ENCODE peak calls at places on chromosome 5, in four cellular contexts. One of them, this sample, is unnamed. For H3K4me1, the result is how much of the 10 kb centered on the place peaks cover.

GRCh38 chr5:134568761-134569725 is 43.6 kb downstream of the JADE2 start:
- DNase-seq in CD8-positive, alpha-beta T cell: no peak
- DNase-seq in ascending aorta: peak
- DNase-seq in A549: peak
- DNase-seq in this sample: peak

GRCh38 chr5:34620185-34620584 is 35.9 kb upstream of the RAI14 start:
- DNase-seq in CD8-positive, alpha-beta T cell: no peak
- DNase-seq in ascending aorta: no peak
- DNase-seq in A549: no peak
- DNase-seq in this sample: no peak

GRCh38 chr5:5384634-5385033 is 37.8 kb upstream of the ICE1 start:
- DNase-seq in CD8-positive, alpha-beta T cell: no peak
- DNase-seq in ascending aorta: no peak
- DNase-seq in A549: no peak
- DNase-seq in this sample: no peak

GRCh38 chr5:82405166-82405565 is 127.0 kb upstream of the RPS23 start:
- DNase-seq in CD8-positive, alpha-beta T cell: no peak
- DNase-seq in ascending aorta: no peak
- DNase-seq in A549: no peak
- DNase-seq in this sample: no peak

GRCh38 chr5:61563401-61563800 is 231.3 kb downstream of the ZSWIM6 start:
- DNase-seq in CD8-positive, alpha-beta T cell: no peak
- DNase-seq in ascending aorta: no peak
- DNase-seq in A549: peak
- DNase-seq in this sample: no peak

GRCh38 chr5:169218862-169219261 is 82.1 kb downstream of the SLIT3 start:
- DNase-seq in CD8-positive, alpha-beta T cell: no peak
- DNase-seq in ascending aorta: no peak
- DNase-seq in A549: peak
- DNase-seq in this sample: no peak

GRCh38 chr5:23433534-23434306 is 73.7 kb upstream of the PRDM9 start:
- DNase-seq in CD8-positive, alpha-beta T cell: no peak
- DNase-seq in ascending aorta: no peak
- DNase-seq in A549: no peak
- DNase-seq in this sample: no peak

GRCh38 chr5:57450991-57451876 is 31.4 kb downstream of the ACTBL2 start:
- DNase-seq in CD8-positive, alpha-beta T cell: no peak
- DNase-seq in ascending aorta: no peak
- DNase-seq in A549: no peak
- DNase-seq in this sample: no peak

GRCh38 chr5:55223219-55223987 is 3.7 kb downstream of the MCIDAS start:
- DNase-seq in CD8-positive, alpha-beta T cell: no peak
- DNase-seq in ascending aorta: no peak
- DNase-seq in A549: no peak
- DNase-seq in this sample: no peak

GRCh38 chr5:123266365-123266764 is 156.8 kb downstream of the CEP120 start:
- DNase-seq in CD8-positive, alpha-beta T cell: no peak
- DNase-seq in ascending aorta: no peak
- DNase-seq in A549: no peak
- DNase-seq in this sample: no peak

GRCh38 chr5:1899201-1899600 is 16.5 kb upstream of the IRX4 start:
- DNase-seq in CD8-positive, alpha-beta T cell: no peak
- DNase-seq in ascending aorta: no peak
- DNase-seq in A549: no peak
- DNase-seq in this sample: no peak

GRCh38 chr5:101904736-101905135 is 391.3 kb downstream of the SLCO4C1 start:
- DNase-seq in CD8-positive, alpha-beta T cell: no peak
- DNase-seq in ascending aorta: no peak
- DNase-seq in A549: no peak
- DNase-seq in this sample: no peak

GRCh38 chr5:34847056-34847455 is 8.1 kb downstream of the TTC23L start:
- DNase-seq in CD8-positive, alpha-beta T cell: no peak
- DNase-seq in ascending aorta: no peak
- DNase-seq in A549: no peak
- DNase-seq in this sample: no peak

GRCh38 chr5:100560860-100561259 is 25.7 kb downstream of the FAM174A start:
- DNase-seq in CD8-positive, alpha-beta T cell: no peak
- DNase-seq in ascending aorta: no peak
- DNase-seq in A549: no peak
- DNase-seq in this sample: no peak

GRCh38 chr5:162529886-162530285 is 462.3 kb downstream of the GABRG2 start:
- DNase-seq in CD8-positive, alpha-beta T cell: no peak
- DNase-seq in ascending aorta: no peak
- DNase-seq in A549: no peak
- DNase-seq in this sample: no peak

GRCh38 chr5:62722360-62722759 is 143.7 kb downstream of the LRRC70 start:
- DNase-seq in CD8-positive, alpha-beta T cell: no peak
- DNase-seq in ascending aorta: no peak
- DNase-seq in A549: peak
- DNase-seq in this sample: no peak

GRCh38 chr5:104297076-104297475 is 734.5 kb upstream of the NUDT12 start:
- DNase-seq in CD8-positive, alpha-beta T cell: no peak
- DNase-seq in ascending aorta: no peak
- DNase-seq in A549: no peak
- DNase-seq in this sample: no peak

GRCh38 chr5:56506586-56506985 is 273.5 kb upstream of the ANKRD55 start:
- DNase-seq in CD8-positive, alpha-beta T cell: no peak
- DNase-seq in ascending aorta: no peak
- DNase-seq in A549: peak
- DNase-seq in this sample: no peak

GRCh38 chr5:137575847-137576246 is 76.7 kb upstream of the SPOCK1 start:
- DNase-seq in CD8-positive, alpha-beta T cell: no peak
- DNase-seq in ascending aorta: no peak
- DNase-seq in A549: no peak
- DNase-seq in this sample: no peak

GRCh38 chr5:145947581-145947980 is 11.2 kb downstream of the SH3RF2 start:
- DNase-seq in CD8-positive, alpha-beta T cell: no peak
- DNase-seq in ascending aorta: no peak
- DNase-seq in A549: no peak
- DNase-seq in this sample: no peak

GRCh38 chr5:72402959-72403628 is 82.9 kb downstream of the PTCD2 start:
- DNase-seq in CD8-positive, alpha-beta T cell: no peak
- DNase-seq in ascending aorta: peak
- DNase-seq in A549: peak
- DNase-seq in this sample: no peak

GRCh38 chr5:16465544-16466432 is at the start of gene ZNF622:
- DNase-seq in CD8-positive, alpha-beta T cell: peak
- DNase-seq in ascending aorta: peak
- DNase-seq in A549: peak
- DNase-seq in this sample: peak
- H3K4me1 ChIP-seq in CD8-positive, alpha-beta T cell: half or more
- H3K4me1 ChIP-seq in ascending aorta: under half
- H3K4me1 ChIP-seq in A549: under half
- H3K4me1 ChIP-seq in this sample: under half

GRCh38 chr5:179285236-179285635 is 60.0 kb downstream of the ADAMTS2 start:
- DNase-seq in CD8-positive, alpha-beta T cell: no peak
- DNase-seq in ascending aorta: no peak
- DNase-seq in A549: no peak
- DNase-seq in this sample: no peak

GRCh38 chr5:179288101-179288808 is 57.0 kb downstream of the ADAMTS2 start:
- DNase-seq in CD8-positive, alpha-beta T cell: no peak
- DNase-seq in ascending aorta: no peak
- DNase-seq in A549: no peak
- DNase-seq in this sample: no peak

GRCh38 chr5:179287631-179288030 is 57.6 kb downstream of the ADAMTS2 start:
- DNase-seq in CD8-positive, alpha-beta T cell: no peak
- DNase-seq in ascending aorta: no peak
- DNase-seq in A549: no peak
- DNase-seq in this sample: no peak

GRCh38 chr5:179288809-179289185 is 56.5 kb downstream of the ADAMTS2 start:
- DNase-seq in CD8-positive, alpha-beta T cell: no peak
- DNase-seq in ascending aorta: no peak
- DNase-seq in A549: no peak
- DNase-seq in this sample: no peak

DNA sequence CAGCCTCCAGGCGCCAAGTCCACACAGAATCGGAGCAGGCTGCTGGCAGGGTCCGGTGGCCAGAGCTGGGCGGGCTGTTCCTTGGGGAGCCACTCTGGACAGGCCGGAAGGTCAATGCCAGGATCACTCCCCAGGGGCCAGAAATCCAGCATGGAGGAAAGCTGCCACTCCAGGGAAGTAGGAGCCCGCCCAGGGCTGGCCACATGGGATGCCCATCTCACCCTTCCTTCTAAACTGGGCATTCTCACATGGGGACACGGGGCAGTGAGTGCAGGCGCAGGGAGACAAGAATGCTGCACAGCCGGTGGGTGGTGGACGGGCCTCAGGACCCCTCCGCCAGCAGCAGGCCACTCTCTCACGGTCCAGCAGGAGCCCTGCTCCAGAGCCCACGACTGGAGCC is 58.2 kb downstream of the ADAMTS2 start:
- DNase-seq in CD8-positive, alpha-beta T cell: no peak
- DNase-seq in ascending aorta: no peak
- DNase-seq in A549: no peak
- DNase-seq in this sample: no peak
- H3K4me1 ChIP-seq in CD8-positive, alpha-beta T cell: under half
- H3K4me1 ChIP-seq in ascending aorta: under half
- H3K4me1 ChIP-seq in A549: under half
- H3K4me1 ChIP-seq in this sample: under half

GRCh38 chr5:39172593-39172992 is 46.8 kb downstream of the FYB1 start:
- DNase-seq in CD8-positive, alpha-beta T cell: no peak
- DNase-seq in ascending aorta: no peak
- DNase-seq in A549: no peak
- DNase-seq in this sample: no peak
- H3K4me1 ChIP-seq in CD8-positive, alpha-beta T cell: half or more
- H3K4me1 ChIP-seq in ascending aorta: under half
- H3K4me1 ChIP-seq in A549: under half
- H3K4me1 ChIP-seq in this sample: under half

GRCh38 chr5:14181299-14181968 is 38.3 kb downstream of the TRIO start:
- DNase-seq in CD8-positive, alpha-beta T cell: no peak
- DNase-seq in ascending aorta: no peak
- DNase-seq in A549: no peak
- DNase-seq in this sample: no peak
- H3K4me1 ChIP-seq in CD8-positive, alpha-beta T cell: under half
- H3K4me1 ChIP-seq in ascending aorta: half or more
- H3K4me1 ChIP-seq in A549: half or more
- H3K4me1 ChIP-seq in this sample: half or more

DNA sequence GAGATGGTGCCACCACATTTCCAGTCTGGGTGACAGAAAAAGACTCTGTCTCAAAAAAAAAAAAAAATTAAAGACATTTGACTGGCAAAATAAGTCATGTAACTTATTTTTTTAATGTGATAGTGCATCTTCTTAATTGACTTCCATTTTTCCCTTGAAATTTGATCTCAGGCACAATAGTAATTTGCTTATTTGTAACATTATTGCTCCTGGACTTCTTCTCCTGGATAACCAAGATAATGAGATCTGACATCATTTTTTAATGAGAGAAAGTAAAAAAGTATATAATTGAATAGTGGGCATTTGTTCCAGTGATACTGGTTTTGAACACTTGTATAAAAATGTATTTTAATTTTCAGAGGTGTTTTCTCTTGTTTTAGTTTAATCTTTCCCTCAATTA is 3.5 kb downstream of the ARHGEF28 start:
- DNase-seq in CD8-positive, alpha-beta T cell: no peak
- DNase-seq in ascending aorta: no peak
- DNase-seq in A549: no peak
- DNase-seq in this sample: no peak
- H3K4me1 ChIP-seq in CD8-positive, alpha-beta T cell: under half
- H3K4me1 ChIP-seq in ascending aorta: under half
- H3K4me1 ChIP-seq in A549: half or more
- H3K4me1 ChIP-seq in this sample: under half

DNA sequence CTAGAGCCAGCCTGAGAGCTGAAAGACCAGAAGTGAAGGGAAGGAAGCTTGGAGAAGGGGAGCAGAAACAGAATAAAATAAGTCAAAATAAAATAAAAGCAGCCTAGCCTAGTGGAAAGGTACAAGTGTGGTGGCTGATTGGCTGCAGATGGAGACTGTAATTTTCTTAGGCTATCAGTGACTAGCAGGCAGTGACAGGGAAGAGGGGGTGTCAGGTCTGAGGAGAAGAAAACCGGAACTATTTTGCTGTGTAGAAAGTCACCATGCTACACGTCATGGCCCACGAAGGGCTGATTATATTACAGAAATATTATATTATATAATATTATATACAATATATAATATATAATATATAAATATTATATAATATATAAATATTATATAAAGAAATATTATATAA is 98.1 kb upstream of the TAF11L2 start:
- DNase-seq in CD8-positive, alpha-beta T cell: no peak
- DNase-seq in ascending aorta: no peak
- DNase-seq in A549: no peak
- DNase-seq in this sample: no peak
- H3K4me1 ChIP-seq in CD8-positive, alpha-beta T cell: under half
- H3K4me1 ChIP-seq in ascending aorta: under half
- H3K4me1 ChIP-seq in A549: half or more
- H3K4me1 ChIP-seq in this sample: under half

DNA sequence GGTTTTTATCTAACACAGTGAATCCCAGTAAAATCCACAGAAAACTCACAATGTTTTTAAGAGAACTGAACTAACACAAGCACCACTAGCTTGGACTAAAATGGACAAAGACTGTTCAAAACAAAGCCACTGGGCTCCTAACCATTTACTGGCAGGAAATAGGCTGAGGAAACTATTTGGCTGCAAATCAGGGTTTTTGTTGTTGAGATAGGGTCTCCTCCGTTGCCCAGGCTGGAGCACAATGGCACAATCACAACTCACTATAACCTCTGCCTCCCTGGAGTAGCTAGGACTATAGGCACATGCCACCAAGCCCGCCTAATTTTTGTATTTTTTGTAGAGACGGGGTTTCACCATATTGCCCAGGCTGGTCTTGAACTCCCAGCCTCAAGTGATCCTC is 99.7 kb downstream of the THBS4 start:
- DNase-seq in CD8-positive, alpha-beta T cell: no peak
- DNase-seq in ascending aorta: no peak
- DNase-seq in A549: no peak
- DNase-seq in this sample: no peak
- H3K4me1 ChIP-seq in CD8-positive, alpha-beta T cell: half or more
- H3K4me1 ChIP-seq in ascending aorta: under half
- H3K4me1 ChIP-seq in A549: under half
- H3K4me1 ChIP-seq in this sample: under half